ENCODE peak calls at places on chromosomes 12 and 14, in nine cellular contexts. Y is glutamatergic neuron; X is stimulated activated CD4-positive, alpha-beta T cell treated with anti-CD3 and anti-CD28 coated beads, Interleukin-2, amount 100 ng/mL, for 24 hours; S is uterus; F is activated B cell treated with CpG ODN at 0.5 μM for 24 hours; G is activated naive CD4-positive, alpha-beta T cell; N is heart right ventricle; H is RCC 7860; D is stimulated activated CD8-positive, alpha-beta memory T cell treated with anti-CD3 and anti-CD28 coated beads, Interleukin-4, amount 100 ng/mL, for 1 hour. R is an unnamed sample.
A peak's percentile ranks its signal among the peaks of the same experiment; 100 is the strongest.

GRCh38 chr14:33516898-33517436 is 433.9 kb downstream of the EGLN3 start:
- DNase-seq in G (no peak), N (no peak), Y (no peak), D (no peak), X (no peak), F (no peak), H (no peak), S (no peak), R (no peak)

GRCh38 chr12:47207829-47208248 is 128.1 kb upstream of the AMIGO2 start:
- DNase-seq in F (no peak), S (no peak), X (no peak), D (no peak), H (no peak), N (no peak), G (no peak), Y (no peak), R (no peak)

GRCh38 chr12:51085757-51086156 is 2.4 kb upstream of the CSRNP2 start:
- DNase-seq in S (no peak), Y (no peak), F (no peak), H (no peak), D (no peak), X (no peak), N (no peak), G (no peak), R (no peak)

GRCh38 chr14:89027097-89027740 is 202.8 kb downstream of the TTC8 start:
- DNase-seq in D (peak; percentile 15), Y (peak; percentile 75), F (peak; percentile 67), N (peak; percentile 16), X (peak; percentile 71), H (no peak), G (peak; percentile 22), S (peak; percentile 23), R (no peak)

GRCh38 chr14:92387610-92388009 is 64.6 kb downstream of the SLC24A4 start:
- DNase-seq in N (no peak), G (no peak), D (no peak), F (no peak), Y (no peak), S (no peak), H (no peak), X (no peak), R (no peak)

GRCh38 chr14:59360923-59361794 is 104.0 kb downstream of the GPR135 start:
- DNase-seq in S (peak; percentile 85), Y (no peak), F (no peak), D (no peak), X (no peak), H (peak; percentile 35), G (no peak), N (peak; percentile 74), R (peak; percentile 15)

GRCh38 chr12:89062996-89063395 is 289.3 kb downstream of the DUSP6 start:
- DNase-seq in S (no peak), H (no peak), X (no peak), Y (no peak), G (no peak), N (no peak), D (no peak), F (no peak), R (no peak)

GRCh38 chr14:20743556-20743955 is 2.1 kb upstream of the EDDM3A start:
- DNase-seq in X (no peak), G (no peak), S (no peak), N (no peak), D (no peak), F (no peak), Y (no peak), H (no peak), R (no peak)